ENCODE peak calls at places on chromosomes 11 and 22, in six cellular contexts. Y is fibroblast of mammary gland, S is choroid plexus epithelial cell, Q is HL-60, E is astrocyte of the spinal cord, T is brain microvascular endothelial cell. R is an unnamed sample.

GRCh38 chr11:128341280-128341679 is 246.1 kb downstream of the ETS1 start:
- DNase-seq in E (no peak), Q (no peak), S (peak), T (no peak), Y (peak), R (no peak)

GRCh38 chr11:111019931-111020381 is 225.6 kb upstream of the POU2AF2 start:
- DNase-seq in Q (peak), S (peak), T (no peak), Y (peak), E (peak), R (no peak)

GRCh38 chr11:90803781-90804180 is 580.9 kb upstream of the CHORDC1 start:
- DNase-seq in T (no peak), E (no peak), Y (no peak), Q (no peak), S (peak), R (no peak)

GRCh38 chr11:1228183-1228821 is 5.4 kb downstream of the MUC5B start:
- DNase-seq in Q (no peak), Y (no peak), T (no peak), E (no peak), S (no peak), R (no peak)

GRCh38 chr22:49295851-49296560 is 531.7 kb downstream of the BRD1 start:
- DNase-seq in E (no peak), Q (no peak), Y (no peak), S (no peak), T (no peak), R (no peak)

GRCh38 chr11:46006418-46007070 is 84.1 kb downstream of the LARGE2 start:
- DNase-seq in S (peak), T (peak), E (peak), Q (no peak), Y (peak), R (no peak)

GRCh38 chr11:32884023-32884422 is 8.6 kb upstream of the QSER1 start:
- DNase-seq in S (no peak), E (no peak), Y (no peak), T (no peak), Q (no peak), R (no peak)

GRCh38 chr22:38952382-38952993 is 4.9 kb upstream of the APOBEC3A start:
- DNase-seq in E (no peak), Y (no peak), Q (no peak), S (no peak), T (no peak), R (no peak)

GRCh38 chr11:64796757-64797541 is 6.1 kb downstream of the MAP4K2 start:
- DNase-seq in S (no peak), T (no peak), Y (no peak), Q (no peak), E (no peak), R (no peak)

GRCh38 chr11:57476223-57476882 is 16.0 kb downstream of the RTN4RL2 start:
- DNase-seq in S (no peak), T (no peak), Q (no peak), Y (no peak), E (no peak), R (no peak)

GRCh38 chr11:44978961-44979331 is 28.3 kb upstream of the TP53I11 start:
- DNase-seq in S (no peak), Q (no peak), E (no peak), T (no peak), Y (no peak), R (peak)

GRCh38 chr11:112812719-112813118 is 148.5 kb upstream of the NCAM1 start:
- DNase-seq in S (no peak), Q (no peak), T (no peak), E (no peak), Y (no peak), R (no peak)

GRCh38 chr22:23305922-23306374 is 125.6 kb downstream of the BCR start:
- DNase-seq in Q (no peak), E (peak), S (peak), Y (peak), T (peak), R (peak)

GRCh38 chr22:35353318-35353717 is 27.6 kb upstream of the HMOX1 start:
- DNase-seq in E (no peak), Q (no peak), Y (no peak), S (no peak), T (no peak), R (no peak)

GRCh38 chr11:64762916-64763803 is 3.4 kb upstream of the PYGM start:
- DNase-seq in S (peak), E (peak), T (peak), Q (no peak), Y (peak), R (no peak)

GRCh38 chr11:128482512-128483191 is 104.7 kb downstream of the ETS1 start:
- DNase-seq in Y (peak), S (peak), Q (no peak), E (peak), T (peak), R (no peak)

GRCh38 chr22:23218867-23219251 is 38.5 kb downstream of the BCR start:
- DNase-seq in T (no peak), E (peak), S (peak), Q (no peak), Y (no peak), R (peak)

GRCh38 chr11:66327171-66328035 is 8.8 kb downstream of the RIN1 start:
- DNase-seq in S (peak), E (peak), T (peak), Y (peak), Q (no peak), R (no peak)

GRCh38 chr11:120647681-120648080 is 136.1 kb downstream of the GRIK4 start:
- DNase-seq in T (no peak), S (no peak), Y (no peak), E (no peak), Q (no peak), R (no peak)

GRCh38 chr11:34869425-34869824 is 46.8 kb downstream of the APIP start:
- DNase-seq in Q (no peak), E (no peak), S (peak), Y (no peak), T (no peak), R (no peak)

GRCh38 chr11:34865261-34865660 is 50.9 kb downstream of the APIP start:
- DNase-seq in E (no peak), Q (no peak), Y (no peak), T (no peak), S (no peak), R (no peak)

GRCh38 chr11:34866375-34866774 is 49.8 kb downstream of the APIP start:
- DNase-seq in S (peak), T (no peak), E (no peak), Q (no peak), Y (peak), R (no peak)

GRCh38 chr11:34874202-34874601 is 42.0 kb downstream of the APIP start:
- DNase-seq in S (no peak), T (no peak), E (no peak), Y (no peak), Q (no peak), R (no peak)

GRCh38 chr11:34870548-34871209 is 45.5 kb downstream of the APIP start:
- DNase-seq in Q (no peak), S (no peak), Y (no peak), E (no peak), T (no peak), R (no peak)
- H3K4me3 ChIP-seq in Q (no peak), S (no peak), Y (no peak), E (no peak), T (no peak), R (no peak)

GRCh38 chr11:67648796-67649613 is 1.5 kb downstream of the ACY3 start:
- DNase-seq in Y (no peak), S (no peak), Q (peak), E (no peak), T (no peak), R (no peak)
- TF ChIP-seq CTCF in Y (no peak), S (no peak), Q (no peak), E (no peak), T (no peak), R (no peak)

DNA sequence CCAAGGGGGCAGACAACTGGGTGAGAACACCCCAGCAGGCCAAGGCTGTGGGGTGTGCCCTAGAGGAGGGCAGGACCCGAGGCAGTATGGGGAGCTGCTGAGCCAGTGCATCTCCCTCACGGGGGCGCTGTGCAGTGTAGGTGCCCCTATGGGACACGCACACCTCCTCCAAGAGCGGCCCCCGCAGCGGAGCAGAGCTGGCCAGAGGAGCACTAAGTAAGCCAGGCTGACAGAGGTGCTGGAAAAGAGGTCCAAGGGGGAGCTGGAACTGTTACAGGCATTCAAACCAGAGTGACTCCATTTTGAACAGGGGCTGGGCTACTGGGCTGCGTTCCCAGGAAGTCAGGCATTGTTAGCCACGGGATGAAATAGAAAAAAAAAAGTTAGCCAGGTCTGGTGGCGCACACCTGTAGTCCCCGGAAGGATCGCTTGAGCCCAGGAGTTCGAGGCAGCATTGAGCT is 41.8 kb downstream of the TST start:
- DNase-seq in Q (no peak), T (peak), E (peak), Y (peak), S (peak), R (peak)
- H3K4me3 ChIP-seq in Q (peak), T (peak), E (peak), Y (peak), S (peak), R (no peak)

DNA sequence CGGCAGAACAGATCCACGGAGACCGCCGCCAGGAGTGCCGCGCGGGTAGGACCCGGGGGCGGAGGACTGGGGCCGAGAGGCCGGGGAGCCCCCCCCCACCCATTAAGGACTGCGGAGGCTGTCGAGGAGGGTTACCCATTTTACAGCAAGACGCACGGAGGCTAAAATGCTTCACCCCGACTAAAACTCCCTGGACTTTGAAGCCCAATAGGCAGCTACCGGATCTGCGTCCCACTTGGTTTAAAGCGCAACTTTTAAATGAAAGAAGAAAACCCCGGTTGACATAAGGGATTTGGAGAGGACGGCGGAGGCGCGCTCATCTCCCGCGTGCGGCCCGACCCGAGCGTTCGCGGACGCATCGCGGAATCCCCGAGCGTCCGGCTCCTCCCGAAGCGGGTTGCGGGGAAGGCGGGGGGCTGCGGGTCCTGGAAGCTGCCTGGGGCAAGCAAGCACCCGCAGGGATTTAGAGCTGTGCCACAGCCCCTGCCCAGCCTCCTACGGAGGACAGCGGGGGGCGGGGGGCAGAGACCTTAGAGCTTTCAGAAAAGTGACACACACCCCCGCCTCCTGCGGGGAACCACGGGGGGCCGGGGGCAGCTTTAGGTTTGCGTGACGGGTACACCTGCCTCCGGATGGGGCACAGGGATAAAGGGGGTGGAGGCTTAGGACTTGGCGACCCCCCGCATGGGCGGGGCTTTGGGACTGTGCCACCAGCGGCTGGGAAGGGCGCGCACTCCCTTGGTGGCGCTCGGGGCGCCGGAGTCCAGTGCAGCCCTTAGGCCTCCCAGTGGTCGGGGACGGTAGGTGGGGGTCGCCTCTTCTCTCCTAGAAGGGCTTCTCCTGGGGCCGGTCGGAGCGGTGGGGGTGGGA is 761 bp upstream of the CELSR1 start:
- DNase-seq in E (peak), Y (peak), S (peak), T (peak), Q (no peak), R (no peak)
- TF ChIP-seq CTCF in E (peak), Y (no peak), S (peak), T (peak), Q (no peak), R (no peak)

DNA sequence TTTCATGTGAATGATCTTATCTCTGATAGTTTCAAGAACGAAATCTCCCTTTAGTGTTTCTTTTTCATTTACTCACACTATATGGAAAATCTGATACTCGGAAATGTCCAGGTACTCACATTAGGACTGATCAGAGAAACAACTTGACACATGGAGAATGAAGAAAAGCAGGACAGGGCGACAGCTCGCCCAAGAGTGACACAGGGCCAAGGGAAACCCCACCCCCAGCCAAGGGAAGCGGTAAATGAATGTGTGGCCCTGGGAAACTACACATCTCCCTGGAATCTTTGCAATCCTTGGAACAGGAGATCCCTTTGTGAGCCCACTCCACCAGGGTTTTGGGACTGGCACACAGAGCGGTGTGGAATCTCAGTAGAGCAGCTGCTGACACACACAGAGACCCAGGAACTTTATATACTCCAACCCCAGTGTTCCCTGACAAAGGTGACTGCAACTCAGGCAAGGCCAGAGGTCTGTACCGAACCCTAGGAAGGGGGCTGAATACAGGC is 303.7 kb upstream of the ARHGAP42 start:
- DNase-seq in S (no peak), E (no peak), Y (no peak), Q (no peak), T (no peak), R (no peak)
- H3K4me3 ChIP-seq in S (no peak), E (no peak), Y (no peak), Q (no peak), T (no peak), R (no peak)

GRCh38 chr11:63511349-63511748 is 5.5 kb downstream of the LGALS12 start:
- DNase-seq in E (no peak), T (no peak), Q (no peak), Y (no peak), S (no peak), R (no peak)
- TF ChIP-seq CTCF in E (no peak), T (no peak), Q (no peak), Y (no peak), S (peak), R (no peak)

GRCh38 chr11:72740060-72740424 is 12.2 kb downstream of the ARAP1 start:
- DNase-seq in E (no peak), Y (no peak), S (no peak), Q (no peak), T (no peak), R (no peak)

GRCh38 chr11:72739240-72740059 is 12.8 kb downstream of the ARAP1 start:
- DNase-seq in Y (no peak), S (no peak), Q (no peak), T (no peak), E (no peak), R (no peak)

GRCh38 chr11:72737341-72737740 is 14.9 kb downstream of the ARAP1 start:
- DNase-seq in Q (no peak), S (no peak), Y (no peak), E (no peak), T (no peak), R (no peak)

GRCh38 chr11:72736452-72737069 is 15.6 kb downstream of the ARAP1 start:
- DNase-seq in E (no peak), Q (peak), S (no peak), Y (peak), T (peak), R (peak)

GRCh38 chr11:72738199-72739141 is 13.7 kb downstream of the ARAP1 start:
- DNase-seq in Y (peak), T (no peak), Q (no peak), E (no peak), S (no peak), R (peak)
- H3K4me3 ChIP-seq in Y (no peak), T (no peak), Q (peak), E (no peak), S (no peak), R (no peak)

GRCh38 chr11:89405629-89406028 is 85.5 kb downstream of the NOX4 start:
- DNase-seq in E (peak), Y (peak), Q (no peak), T (no peak), S (peak), R (no peak)
- TF ChIP-seq CTCF in E (no peak), Y (peak), Q (no peak), T (peak), S (peak), R (no peak)